ENCODE peak calls at places on chromosomes 16 and 17, in four cellular contexts. J, O, S and B are unnamed samples.

GRCh38 chr17:75260679-75261335 is 599 bp downstream of the GGA3 start:
- DNase-seq in J (peak), O (no peak), S (no peak), B (no peak)

GRCh38 chr16:72561-73537 is at the start of gene RHBDF1:
- DNase-seq in J (peak), O (no peak), S (no peak), B (peak)

GRCh38 chr17:79923974-79924638 is 84.9 kb upstream of the CBX4 start:
- DNase-seq in J (peak), O (no peak), S (no peak), B (peak)

GRCh38 chr17:73156887-73157870 is 7.6 kb upstream of the SSTR2 start:
- DNase-seq in J (peak), O (peak), S (no peak), B (no peak)

GRCh38 chr16:73434621-73435020 is 386.7 kb upstream of the ZFHX3 start:
- DNase-seq in J (no peak), O (no peak), S (no peak), B (no peak)

GRCh38 chr17:1060991-1061390 is 64.1 kb downstream of the TIMM22 start:
- DNase-seq in J (peak), O (no peak), S (peak), B (peak)

GRCh38 chr16:69324013-69324531 is 6.3 kb downstream of the PDF start:
- DNase-seq in J (no peak), O (peak), S (no peak), B (no peak)

GRCh38 chr17:7631398-7632380 is 1.8 kb downstream of the SHBG start:
- DNase-seq in J (no peak), O (no peak), S (no peak), B (no peak)

GRCh38 chr16:873243-873661 is 72.7 kb upstream of the GNG13 start:
- DNase-seq in J (no peak), O (no peak), S (no peak), B (no peak)

GRCh38 chr17:3963214-3964201 is 729 bp downstream of the ATP2A3 start:
- DNase-seq in J (no peak), O (no peak), S (no peak), B (no peak)

GRCh38 chr17:11986939-11987329 is 10.3 kb downstream of the ZNF18 start:
- DNase-seq in J (peak), O (no peak), S (no peak), B (peak)

GRCh38 chr16:89557230-89557935 is 3.1 kb upstream of the RPL13 start:
- DNase-seq in J (peak), O (peak), S (peak), B (peak)

GRCh38 chr17:75316253-75316652 is 27.0 kb upstream of the SLC25A19 start:
- DNase-seq in J (no peak), O (no peak), S (no peak), B (no peak)

GRCh38 chr16:51166116-51166515 is 15.0 kb upstream of the SALL1 start:
- DNase-seq in J (no peak), O (no peak), S (no peak), B (no peak)

GRCh38 chr17:65013613-65014391 is 42.7 kb downstream of the GNA13 start:
- DNase-seq in J (peak), O (no peak), S (no peak), B (peak)

GRCh38 chr16:56871172-56871593 is 6.2 kb downstream of the SLC12A3 start:
- DNase-seq in J (peak), O (no peak), S (no peak), B (peak)

GRCh38 chr17:44997733-44998520 is 29.8 kb upstream of the C1QL1 start:
- DNase-seq in J (peak), O (no peak), S (no peak), B (peak)

GRCh38 chr17:80992077-80992947 is 671 bp downstream of the CHMP6 start:
- DNase-seq in J (no peak), O (no peak), S (no peak), B (no peak)

GRCh38 chr16:47927330-47927729 is 228.5 kb downstream of the ABCC12 start:
- DNase-seq in J (peak), O (no peak), S (no peak), B (peak)

GRCh38 chr16:87812200-87812656 is 46.4 kb upstream of the KLHDC4 start:
- DNase-seq in J (no peak), O (no peak), S (no peak), B (no peak)

GRCh38 chr17:66702106-66702936 is 132.6 kb upstream of the CACNG5 start:
- DNase-seq in J (peak), O (no peak), S (no peak), B (peak)

GRCh38 chr16:15643453-15644305 is 725 bp upstream of the MARF1 start:
- DNase-seq in J (peak), O (peak), S (peak), B (peak)

GRCh38 chr17:50184057-50184456 is 17.4 kb downstream of the COL1A1 start:
- DNase-seq in J (peak), O (no peak), S (no peak), B (no peak)

GRCh38 chr16:27759301-27759871 is 209.4 kb downstream of the KATNIP start:
- DNase-seq in J (peak), O (no peak), S (no peak), B (peak)

GRCh38 chr17:51638909-51639308 is 378.6 kb downstream of the UTP18 start:
- DNase-seq in J (no peak), O (peak), S (no peak), B (no peak)

GRCh38 chr17:50834126-50834785 is 1.1 kb upstream of the WFIKKN2 start:
- DNase-seq in J (no peak), O (no peak), S (no peak), B (no peak)

GRCh38 chr16:2027024-2028010 is 615 bp downstream of the NHERF2 start:
- DNase-seq in J (no peak), O (peak), S (no peak), B (peak)

GRCh38 chr17:78032166-78032565 is 73.7 kb downstream of the TNRC6C start:
- DNase-seq in J (peak), O (no peak), S (no peak), B (peak)

GRCh38 chr17:83096401-83097220 is 17.2 kb downstream of the METRNL start:
- DNase-seq in J (no peak), O (no peak), S (peak), B (no peak)

GRCh38 chr17:2925011-2925410 is 128.8 kb downstream of the RAP1GAP2 start:
- DNase-seq in J (no peak), O (no peak), S (no peak), B (no peak)

GRCh38 chr17:43556292-43556691 is 10.2 kb upstream of the ETV4 start:
- DNase-seq in J (no peak), O (no peak), S (peak), B (no peak)

GRCh38 chr17:17021194-17021863 is 20.9 kb upstream of the MPRIP start:
- DNase-seq in J (no peak), O (no peak), S (no peak), B (peak)

GRCh38 chr17:10156579-10157488 is 41.6 kb downstream of the GAS7 start:
- DNase-seq in J (no peak), O (no peak), S (peak), B (no peak)

GRCh38 chr17:79541038-79541437 is 69.8 kb downstream of the RBFOX3 start:
- DNase-seq in J (no peak), O (no peak), S (no peak), B (no peak)

GRCh38 chr16:68972720-68973119 is 129.4 kb downstream of the TANGO6 start:
- DNase-seq in J (peak), O (peak), S (no peak), B (peak)

GRCh38 chr17:48155889-48156670 is 48.5 kb downstream of the SNX11 start:
- DNase-seq in J (no peak), O (peak), S (no peak), B (no peak)

GRCh38 chr17:48150107-48150463 is 42.5 kb downstream of the SNX11 start:
- DNase-seq in J (no peak), O (no peak), S (no peak), B (no peak)

GRCh38 chr17:48149174-48150106 is 41.9 kb downstream of the SNX11 start:
- DNase-seq in J (peak), O (no peak), S (no peak), B (peak)

GRCh38 chr17:48150602-48151001 is 43.0 kb downstream of the SNX11 start:
- DNase-seq in J (no peak), O (no peak), S (no peak), B (no peak)

DNA sequence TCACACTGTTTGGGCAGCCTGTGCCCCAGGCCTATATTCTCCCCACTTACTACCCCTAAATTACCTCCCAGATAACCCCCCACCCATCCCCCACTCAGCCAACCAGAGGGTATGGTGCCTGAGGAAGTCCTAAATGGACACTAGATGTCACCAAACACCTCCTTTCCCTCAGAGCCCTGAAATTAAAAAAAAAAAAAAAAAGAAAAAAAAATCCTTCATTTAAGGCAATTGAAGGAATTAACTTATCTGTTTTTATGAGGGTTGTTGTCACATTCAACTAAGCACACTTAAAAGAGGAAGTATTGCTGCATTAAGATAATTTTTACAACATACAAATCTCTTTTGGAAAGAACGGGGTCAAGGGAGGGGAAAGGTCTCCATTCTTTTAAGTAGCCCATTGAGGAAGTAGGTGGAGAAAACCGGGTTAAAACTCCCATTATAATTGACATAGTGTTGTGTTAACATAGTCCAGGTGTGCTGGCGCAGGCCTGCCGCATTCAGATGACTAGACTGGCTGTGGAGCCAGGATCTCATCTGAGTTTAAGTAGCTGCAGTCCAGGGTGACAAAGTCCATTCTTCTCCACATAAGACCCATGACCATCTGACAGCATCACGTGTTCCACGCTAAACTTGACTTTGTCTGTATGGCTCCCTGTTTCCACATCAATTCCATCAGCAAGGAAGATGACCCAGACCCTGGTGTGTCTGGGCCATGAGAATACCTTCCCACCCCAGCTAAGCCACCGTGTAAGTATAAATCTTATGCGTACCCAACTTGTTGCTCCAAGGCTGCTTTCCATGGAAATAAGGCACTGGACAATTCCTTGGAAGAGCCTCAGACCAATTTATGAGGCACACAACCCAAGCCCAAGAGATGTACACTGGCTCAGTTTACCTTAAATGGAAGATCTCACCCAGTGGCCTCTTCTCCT is 46.4 kb downstream of the SNX11 start:
- DNase-seq in J (peak), O (no peak), S (no peak), B (peak)
- TF ChIP-seq CTCF in J (peak), O (peak), S (no peak), B (peak)

GRCh38 chr17:19264681-19265080 is 27.5 kb downstream of the EPN2 start:
- DNase-seq in J (peak), O (no peak), S (no peak), B (no peak)
- H3K4me3 ChIP-seq in J (no peak), O (no peak), S (no peak), B (no peak)

GRCh38 chr16:81702506-81702905 is 76.6 kb upstream of the PLCG2 start:
- DNase-seq in J (no peak), O (no peak), S (no peak), B (no peak)

GRCh38 chr16:81701296-81701970 is 77.7 kb upstream of the PLCG2 start:
- DNase-seq in J (no peak), O (no peak), S (no peak), B (no peak)

GRCh38 chr16:81699596-81699995 is 79.5 kb upstream of the PLCG2 start:
- DNase-seq in J (no peak), O (no peak), S (no peak), B (no peak)

GRCh38 chr16:81700071-81700779 is 78.9 kb upstream of the PLCG2 start:
- DNase-seq in J (no peak), O (no peak), S (no peak), B (no peak)

DNA sequence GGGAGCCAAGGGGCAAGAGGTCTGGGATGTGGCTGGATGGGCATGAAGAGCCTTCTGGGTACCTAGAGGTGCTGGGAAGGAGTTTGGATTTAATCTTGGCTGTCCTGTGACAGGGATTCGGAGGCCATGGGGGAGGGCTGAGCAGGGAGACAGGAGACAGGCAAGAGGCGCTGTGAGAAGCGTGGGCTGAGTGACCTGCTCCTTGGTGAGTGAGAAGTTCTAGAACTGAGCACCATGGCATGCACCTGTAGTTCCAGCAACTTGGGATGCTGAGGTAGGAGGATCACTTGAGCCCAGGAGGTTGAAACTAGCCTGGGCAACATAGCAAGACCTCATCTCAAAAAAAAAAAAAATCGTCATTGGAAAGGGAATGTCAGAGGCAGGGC is 78.3 kb upstream of the PLCG2 start:
- DNase-seq in J (no peak), O (no peak), S (no peak), B (no peak)
- TF ChIP-seq CTCF in J (no peak), O (no peak), S (no peak), B (no peak)

DNA sequence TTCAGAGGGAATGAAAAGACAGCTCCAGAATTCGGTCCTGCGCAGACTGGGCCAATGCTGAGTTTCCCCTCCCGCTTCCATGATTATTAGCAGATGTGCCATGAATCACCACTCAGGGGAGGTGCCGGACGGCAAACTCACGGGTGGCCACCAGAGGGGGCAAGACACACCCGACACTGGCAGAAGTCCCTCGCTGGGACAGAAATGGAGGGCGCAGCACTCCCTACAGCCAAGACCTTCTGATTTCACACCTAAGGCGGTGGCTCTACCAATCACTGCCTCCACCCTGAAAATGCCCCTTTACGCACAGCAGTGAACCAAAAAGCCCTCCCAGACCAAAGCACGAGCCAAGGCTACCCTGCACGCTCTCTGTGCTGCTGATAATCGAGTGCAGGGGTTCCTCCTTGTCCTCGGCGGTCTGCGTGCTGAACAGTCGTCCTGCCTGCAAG is 26.8 kb downstream of the TRAP1 start:
- DNase-seq in J (peak), O (peak), S (peak), B (peak)
- H3K4me3 ChIP-seq in J (peak), O (peak), S (no peak), B (peak)

GRCh38 chr16:86073103-86073625 is 174.2 kb downstream of the IRF8 start:
- DNase-seq in J (no peak), O (no peak), S (no peak), B (no peak)
- TF ChIP-seq CTCF in J (no peak), O (no peak), S (no peak), B (no peak)

DNA sequence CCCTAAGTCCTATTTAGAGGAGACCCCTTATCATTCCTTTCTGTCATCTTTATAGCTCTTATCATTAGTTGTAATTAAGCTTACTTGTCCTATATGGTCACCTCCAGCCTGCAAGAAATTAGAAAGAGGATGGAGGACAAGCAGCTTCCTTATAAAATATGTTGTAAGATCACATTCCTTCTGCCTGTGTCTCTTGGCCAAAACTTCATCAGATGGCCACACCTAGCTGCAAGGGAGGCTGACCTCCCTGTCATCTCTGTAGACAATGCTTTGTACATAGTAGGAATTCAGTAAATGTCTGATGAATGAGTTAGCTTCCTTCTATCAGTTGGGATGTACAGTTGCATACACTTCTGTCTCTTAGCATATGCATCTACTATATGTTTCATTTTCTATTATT is 1.9 kb downstream of the TTC19 start:
- DNase-seq in J (peak), O (no peak), S (no peak), B (peak)
- H3K4me3 ChIP-seq in J (no peak), O (peak), S (no peak), B (no peak)

DNA sequence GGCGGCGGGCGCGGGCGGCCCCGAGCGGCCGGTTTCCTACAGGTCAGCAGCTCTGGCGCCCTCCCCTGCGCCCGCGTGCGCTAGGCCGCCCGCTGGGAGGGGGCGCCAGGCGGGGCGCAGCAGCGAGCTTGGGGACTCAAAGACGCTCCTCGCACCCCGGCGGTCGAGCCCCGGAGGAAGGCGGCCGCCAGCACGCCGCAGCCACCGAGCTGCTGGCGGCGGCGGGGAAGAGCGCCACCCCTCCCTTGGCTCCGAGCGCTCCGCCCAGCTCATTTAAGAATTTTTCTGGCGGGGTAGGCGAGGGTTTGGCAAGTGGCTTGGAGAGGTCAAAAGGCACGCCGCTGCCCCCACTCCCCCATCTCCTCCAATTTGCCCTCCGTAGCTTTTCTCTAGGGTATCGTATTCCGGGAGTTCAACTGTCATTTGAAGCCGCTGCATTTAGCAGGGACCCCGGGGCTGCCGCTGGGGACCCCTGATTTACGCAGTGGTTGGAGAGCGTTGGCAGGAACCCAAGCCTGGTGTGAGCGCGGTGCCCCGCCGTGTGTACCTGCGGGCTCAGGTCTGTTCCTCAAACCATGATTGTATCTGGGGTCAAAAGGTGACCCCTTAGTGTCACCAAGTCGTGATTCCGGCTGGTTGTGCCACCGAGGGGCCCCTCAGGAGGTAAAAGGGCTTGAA is 59.5 kb upstream of the GSE1 start:
- DNase-seq in J (peak), O (no peak), S (no peak), B (peak)
- TF ChIP-seq CTCF in J (no peak), O (no peak), S (no peak), B (no peak)

GRCh38 chr16:4615389-4616046 is 830 bp upstream of the UBALD1 start:
- DNase-seq in J (no peak), O (no peak), S (no peak), B (no peak)
- H3K4me3 ChIP-seq in J (peak), O (peak), S (no peak), B (peak)

GRCh38 chr17:57966875-57967274 is 11.7 kb upstream of the CUEDC1 start:
- DNase-seq in J (no peak), O (no peak), S (no peak), B (no peak)
- TF ChIP-seq CTCF in J (no peak), O (no peak), S (no peak), B (no peak)